ENCODE peak calls at places on chromosomes 6 and 20, in seven cellular contexts. M, N, F, C, T, Y and K are unnamed samples.

GRCh38 chr20:62066339-62066982 is 780 bp upstream of the TAF4 start:
- DNase-seq in M (peak; percentile 41), N (peak; percentile 68), F (peak; percentile 81), C (no peak), T (peak; percentile 24), Y (peak; percentile 73), K (peak; percentile 80)

GRCh38 chr20:33578510-33578909 is 83.6 kb upstream of the C20orf144 start:
- DNase-seq in M (no peak), N (no peak), F (no peak), C (peak; percentile 41), T (no peak), Y (no peak), K (no peak)

GRCh38 chr20:57928181-57928967 is 218.6 kb upstream of the PMEPA1 start:
- DNase-seq in M (no peak), N (no peak), F (peak; percentile 2), C (no peak), T (no peak), Y (no peak), K (no peak)

GRCh38 chr6:106103728-106104109 is 17.6 kb downstream of the PRDM1 start:
- DNase-seq in M (no peak), N (no peak), F (no peak), C (no peak), T (no peak), Y (no peak), K (no peak)

GRCh38 chr6:134373282-134373922 is 55.5 kb upstream of the SGK1 start:
- DNase-seq in M (peak; percentile 23), N (peak; percentile 69), F (no peak), C (peak; percentile 63), T (no peak), Y (no peak), K (no peak)

GRCh38 chr20:62576815-62577214 is 65.5 kb upstream of the SLCO4A1 start:
- DNase-seq in M (no peak), N (peak; percentile 28), F (no peak), C (no peak), T (no peak), Y (peak; percentile 68), K (no peak)

GRCh38 chr20:42577193-42577592 is 612.5 kb downstream of the PTPRT start:
- DNase-seq in M (no peak), N (no peak), F (no peak), C (no peak), T (no peak), Y (no peak), K (no peak)

GRCh38 chr6:121376411-121376810 is 42.1 kb upstream of the TBC1D32 start:
- DNase-seq in M (no peak), N (no peak), F (no peak), C (no peak), T (no peak), Y (no peak), K (no peak)

GRCh38 chr20:36941403-36941835 is 10.1 kb downstream of the SAMHD1 start:
- DNase-seq in M (no peak), N (no peak), F (no peak), C (no peak), T (no peak), Y (no peak), K (no peak)

GRCh38 chr6:160739955-160740354 is 37.9 kb downstream of the PLG start:
- DNase-seq in M (no peak), N (no peak), F (no peak), C (no peak), T (no peak), Y (no peak), K (no peak)

GRCh38 chr20:41437836-41438235 is 71.2 kb upstream of the EMILIN3 start:
- DNase-seq in M (no peak), N (no peak), F (no peak), C (no peak), T (no peak), Y (no peak), K (no peak)

GRCh38 chr6:24980507-24981384 is 45.0 kb upstream of the RIPOR2 start:
- DNase-seq in M (no peak), N (no peak), F (no peak), C (no peak), T (no peak), Y (no peak), K (no peak)

GRCh38 chr20:54070187-54070987 is at the start of gene BCAS1:
- DNase-seq in M (no peak), N (no peak), F (no peak), C (no peak), T (no peak), Y (peak; percentile 30), K (no peak)

GRCh38 chr6:43799671-43800623 is 29.9 kb downstream of the VEGFA start:
- DNase-seq in M (no peak), N (peak; percentile 59), F (no peak), C (no peak), T (no peak), Y (no peak), K (no peak)

GRCh38 chr6:43796910-43797890 is 27.2 kb downstream of the VEGFA start:
- DNase-seq in M (no peak), N (no peak), F (no peak), C (no peak), T (no peak), Y (no peak), K (no peak)

GRCh38 chr6:43796168-43796567 is 26.2 kb downstream of the VEGFA start:
- DNase-seq in M (no peak), N (no peak), F (no peak), C (no peak), T (no peak), Y (no peak), K (no peak)

GRCh38 chr6:43798688-43799444 is 28.9 kb downstream of the VEGFA start:
- DNase-seq in M (peak; percentile 60), N (peak; percentile 98), F (peak; percentile 90), C (no peak), T (no peak), Y (peak; percentile 89), K (peak; percentile 84)

DNA sequence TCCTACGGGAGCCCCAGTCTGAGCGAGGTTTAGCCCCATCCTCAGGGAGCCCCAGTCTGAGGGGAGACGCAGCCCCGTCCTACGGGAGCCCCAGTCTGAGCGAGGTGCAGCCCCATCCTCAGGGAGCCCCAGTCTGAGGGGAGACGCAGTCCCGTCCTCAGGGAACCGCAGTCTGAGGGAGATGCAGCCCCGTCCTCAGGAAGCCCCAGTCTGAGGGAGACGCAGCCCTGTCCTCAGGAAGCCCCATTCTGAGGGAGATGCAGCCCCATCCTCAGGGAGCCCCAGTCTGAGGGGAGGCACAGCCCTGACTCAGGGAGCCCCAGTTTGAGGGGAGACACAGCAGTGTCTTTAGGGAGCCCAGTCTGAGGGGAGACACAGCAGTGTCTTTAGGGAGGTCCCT is 27.9 kb downstream of the VEGFA start:
- DNase-seq in M (no peak), N (no peak), F (no peak), C (no peak), T (no peak), Y (no peak), K (no peak)
- H3K27ac ChIP-seq in M (peak overlapping the region; percentile 77), N (no peak overlapping the region), F (peak overlapping the region; percentile 58), C (no peak overlapping the region), T (no peak overlapping the region), Y (no peak overlapping the region), K (no peak overlapping the region)

GRCh38 chr6:21887301-21888185 is 294.0 kb downstream of the SOX4 start:
- DNase-seq in M (peak; percentile 20), N (no peak), F (no peak), C (no peak), T (no peak), Y (no peak), K (no peak)
- H3K4me3 ChIP-seq in M (no peak overlapping the region), N (no peak overlapping the region), F (no peak overlapping the region), C (no peak overlapping the region), T (no peak overlapping the region), Y (no peak overlapping the region), K (no peak overlapping the region)

DNA sequence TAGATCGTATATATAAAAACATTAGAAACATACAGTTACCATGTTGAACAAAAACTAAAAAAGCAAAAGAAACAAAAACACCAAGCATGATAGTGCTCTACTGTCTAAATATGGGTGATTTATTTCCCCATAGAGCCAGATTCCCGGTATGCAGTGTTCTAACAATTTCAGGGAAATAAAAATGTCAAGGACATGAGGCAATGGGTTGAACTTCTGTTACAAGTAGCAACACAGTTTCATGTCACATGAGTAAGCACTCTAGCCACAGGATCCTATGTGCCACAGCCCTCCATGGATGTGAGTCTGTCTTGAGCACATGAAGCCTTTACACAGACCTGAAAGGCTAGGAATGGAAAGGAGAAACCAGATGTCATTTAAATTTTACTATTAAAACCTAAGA is 96.0 kb downstream of the MAP3K5 start:
- DNase-seq in M (no peak), N (peak; percentile 79), F (no peak), C (no peak), T (no peak), Y (no peak), K (no peak)
- H3K27ac ChIP-seq in M (no peak overlapping the region), N (peak overlapping the region; percentile 70), F (peak overlapping the region; percentile 20), C (no peak overlapping the region), T (no peak overlapping the region), Y (no peak overlapping the region), K (peak overlapping the region; percentile 56)

DNA sequence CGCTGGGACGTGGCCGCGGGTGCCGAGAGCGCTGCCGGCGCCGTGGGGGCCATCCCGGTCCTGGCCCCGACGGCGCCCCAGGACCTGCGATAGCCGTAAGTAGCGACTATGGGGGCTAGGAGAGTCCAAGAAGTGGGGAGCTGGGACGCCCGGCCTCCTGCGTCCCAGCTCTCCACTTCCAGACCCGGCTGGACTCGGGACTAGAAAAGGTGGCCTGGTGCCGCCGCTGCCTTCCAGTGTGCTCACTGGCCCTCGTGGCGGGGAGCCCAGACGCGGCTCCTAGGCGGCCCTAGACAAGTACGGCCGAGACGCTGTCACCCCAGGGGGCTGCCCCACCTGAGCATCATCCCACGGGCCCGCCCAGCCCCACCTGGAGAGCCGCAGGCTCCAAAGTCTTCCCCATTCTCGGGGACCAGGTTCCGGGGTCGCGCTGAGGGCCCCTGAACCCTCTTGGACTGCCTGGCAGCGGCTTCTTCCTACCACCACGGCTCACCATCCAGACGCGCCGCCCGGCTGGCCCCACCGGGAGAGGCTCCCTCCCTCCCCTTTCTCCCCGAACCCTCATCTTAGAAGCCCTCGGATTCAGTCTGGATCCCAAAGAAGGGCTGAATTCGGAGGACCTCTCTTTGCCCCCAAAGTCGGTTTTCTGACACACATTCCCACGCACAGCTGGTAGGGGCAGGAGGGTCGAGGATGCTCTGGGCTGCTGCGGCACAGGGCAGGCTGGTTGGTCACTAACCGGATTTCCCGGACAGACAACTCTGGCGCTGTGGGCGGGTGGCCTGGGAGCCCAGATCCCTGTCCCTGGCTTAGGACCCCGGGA is 878 bp upstream of the MDFI start:
- DNase-seq in M (no peak), N (no peak), F (no peak), C (no peak), T (no peak), Y (no peak), K (no peak)
- H3K4me3 ChIP-seq in M (peak overlapping the region; percentile 65), N (peak overlapping the region; percentile 52), F (peak overlapping the region; percentile 56), C (no peak overlapping the region), T (peak overlapping the region; percentile 27), Y (no peak overlapping the region), K (peak overlapping the region; percentile 84)

DNA sequence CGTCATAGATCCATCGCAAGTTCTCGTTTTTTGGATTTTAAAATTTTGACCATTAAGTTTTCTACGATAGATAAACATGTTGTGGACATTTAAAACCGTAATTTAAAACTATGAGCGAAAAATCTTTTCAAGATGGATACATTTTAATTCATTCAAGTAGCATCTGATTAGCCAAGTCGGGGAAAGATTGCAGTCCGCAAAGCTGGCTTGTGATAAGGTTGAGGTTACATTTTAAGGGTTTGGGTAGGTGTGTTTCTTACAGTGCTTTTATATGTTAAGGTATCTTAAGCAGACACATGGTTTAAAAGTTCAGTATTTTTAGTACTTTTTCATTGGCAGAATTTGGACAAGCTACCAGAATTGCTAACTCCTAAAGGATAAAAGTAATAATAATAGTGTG is 1.2 kb downstream of the WTAP start:
- DNase-seq in M (no peak), N (no peak), F (no peak), C (no peak), T (no peak), Y (no peak), K (no peak)
- H3K27ac ChIP-seq in M (peak overlapping the region; percentile 99), N (peak overlapping the region; percentile 90), F (peak overlapping the region; percentile 99), C (no peak overlapping the region), T (peak overlapping the region; percentile 94), Y (peak overlapping the region; percentile 98), K (peak overlapping the region; percentile 79)